ENCODE peak calls at places on chromosome 10, in seven cellular contexts. W is anterior cingulate cortex, V is DMS53, D is fibroblast of lung, N is NCI-H1417, K is NCI-H1092 treated with DMSO at 0.1 percent for 48 hours, O is NCI-H460. B is an unnamed sample.

GRCh38 chr10:54905793-54906192 is 104.8 kb upstream of the PCDH15 start:
- DNase-seq in V (no peak), K (no peak), O (no peak), N (no peak), D (no peak), W (no peak), B (no peak)

GRCh38 chr10:93718937-93719725 is 16.7 kb upstream of the FRA10AC1 start:
- DNase-seq in D (no peak), V (no peak), O (no peak), W (no peak), K (no peak), N (no peak), B (peak)

GRCh38 chr10:103845983-103846382 is 9.4 kb downstream of the SH3PXD2A start:
- DNase-seq in W (no peak), K (no peak), N (no peak), D (no peak), V (no peak), O (no peak), B (no peak)

GRCh38 chr10:104037261-104037951 is 48.3 kb downstream of the COL17A1 start:
- DNase-seq in N (peak), W (no peak), D (no peak), V (no peak), K (no peak), O (no peak), B (no peak)

GRCh38 chr10:107244122-107244521 is 79.6 kb upstream of the SORCS1 start:
- DNase-seq in O (no peak), N (no peak), K (no peak), W (no peak), D (no peak), V (no peak), B (no peak)

GRCh38 chr10:11437391-11438241 is 173.8 kb downstream of the USP6NL start:
- DNase-seq in K (no peak), D (no peak), O (no peak), W (no peak), V (no peak), N (no peak), B (no peak)

GRCh38 chr10:500876-501275 is 188.6 kb downstream of the DIP2C start:
- DNase-seq in O (no peak), N (no peak), V (no peak), K (no peak), D (peak), W (no peak), B (no peak)

GRCh38 chr10:124157286-124157685 is 63.9 kb upstream of the CHST15 start:
- DNase-seq in V (no peak), D (peak), N (no peak), W (no peak), K (no peak), O (no peak), B (no peak)

GRCh38 chr10:14039968-14040668 is 290.6 kb downstream of the FRMD4A start:
- DNase-seq in O (no peak), D (peak), V (no peak), K (no peak), W (no peak), N (no peak), B (no peak)